ENCODE peak calls at places on chromosomes 7 and 10, in nine cellular contexts. One of them, this sample, is unnamed.

GRCh38 chr10:102814456-102814871 is 22.7 kb downstream of the CYP17A1 start:
- DNase-seq in spleen: no peak
- DNase-seq in transverse colon: no peak
- DNase-seq in stomach: peak
- DNase-seq in SK-N-SH: no peak
- DNase-seq in HCT116: no peak
- DNase-seq in SK-N-MC: no peak
- DNase-seq in breast epithelium: no peak
- DNase-seq in prostate gland: no peak
- DNase-seq in this sample: no peak

GRCh38 chr7:147245274-147245673 is 1128.7 kb downstream of the CNTNAP2 start:
- DNase-seq in spleen: no peak
- DNase-seq in SK-N-SH: peak
- DNase-seq in transverse colon: peak
- DNase-seq in SK-N-MC: no peak
- DNase-seq in prostate gland: peak
- DNase-seq in stomach: peak
- DNase-seq in breast epithelium: no peak
- DNase-seq in HCT116: no peak
- DNase-seq in this sample: no peak

GRCh38 chr10:31484407-31485135 is 165.6 kb downstream of the ZEB1 start:
- DNase-seq in transverse colon: no peak
- DNase-seq in breast epithelium: no peak
- DNase-seq in SK-N-SH: no peak
- DNase-seq in HCT116: no peak
- DNase-seq in prostate gland: no peak
- DNase-seq in stomach: no peak
- DNase-seq in SK-N-MC: no peak
- DNase-seq in spleen: no peak
- DNase-seq in this sample: no peak

GRCh38 chr7:3943779-3944520 is 642.9 kb downstream of the SDK1 start:
- DNase-seq in HCT116: no peak
- DNase-seq in breast epithelium: no peak
- DNase-seq in SK-N-MC: no peak
- DNase-seq in stomach: no peak
- DNase-seq in transverse colon: no peak
- DNase-seq in prostate gland: no peak
- DNase-seq in spleen: no peak
- DNase-seq in SK-N-SH: no peak
- DNase-seq in this sample: no peak

GRCh38 chr7:103106336-103107070 is 31.6 kb downstream of the ARMC10 start:
- DNase-seq in spleen: no peak
- DNase-seq in prostate gland: no peak
- DNase-seq in SK-N-SH: no peak
- DNase-seq in breast epithelium: no peak
- DNase-seq in HCT116: no peak
- DNase-seq in SK-N-MC: no peak
- DNase-seq in stomach: no peak
- DNase-seq in transverse colon: no peak
- DNase-seq in this sample: no peak

GRCh38 chr7:132298782-132299181 is 277.5 kb downstream of the PLXNA4 start:
- DNase-seq in SK-N-SH: no peak
- DNase-seq in spleen: no peak
- DNase-seq in transverse colon: no peak
- DNase-seq in HCT116: no peak
- DNase-seq in SK-N-MC: no peak
- DNase-seq in stomach: no peak
- DNase-seq in breast epithelium: no peak
- DNase-seq in prostate gland: no peak
- DNase-seq in this sample: no peak

GRCh38 chr10:122618461-122619165 is 58.1 kb downstream of the DMBT1 start:
- DNase-seq in spleen: peak
- DNase-seq in transverse colon: no peak
- DNase-seq in stomach: no peak
- DNase-seq in SK-N-MC: no peak
- DNase-seq in HCT116: no peak
- DNase-seq in prostate gland: no peak
- DNase-seq in breast epithelium: no peak
- DNase-seq in SK-N-SH: no peak
- DNase-seq in this sample: no peak

GRCh38 chr7:128665057-128665456 is 7.0 kb upstream of the GARIN1A start:
- DNase-seq in HCT116: no peak
- DNase-seq in SK-N-SH: no peak
- DNase-seq in SK-N-MC: no peak
- DNase-seq in stomach: no peak
- DNase-seq in spleen: no peak
- DNase-seq in prostate gland: no peak
- DNase-seq in breast epithelium: no peak
- DNase-seq in transverse colon: no peak
- DNase-seq in this sample: no peak

GRCh38 chr7:73829921-73830617 is 727 bp upstream of the CLDN4 start:
- DNase-seq in breast epithelium: no peak
- DNase-seq in SK-N-MC: no peak
- DNase-seq in HCT116: no peak
- DNase-seq in stomach: no peak
- DNase-seq in SK-N-SH: no peak
- DNase-seq in spleen: no peak
- DNase-seq in transverse colon: peak
- DNase-seq in prostate gland: peak
- DNase-seq in this sample: no peak

GRCh38 chr10:127309609-127310008 is 113.2 kb upstream of the INSYN2A start:
- DNase-seq in breast epithelium: no peak
- DNase-seq in HCT116: no peak
- DNase-seq in prostate gland: no peak
- DNase-seq in spleen: no peak
- DNase-seq in stomach: no peak
- DNase-seq in SK-N-MC: no peak
- DNase-seq in transverse colon: no peak
- DNase-seq in SK-N-SH: no peak
- DNase-seq in this sample: no peak

GRCh38 chr10:70930251-70931000 is 42.1 kb upstream of the PCBD1 start:
- DNase-seq in prostate gland: no peak
- DNase-seq in SK-N-MC: no peak
- DNase-seq in HCT116: no peak
- DNase-seq in SK-N-SH: no peak
- DNase-seq in stomach: no peak
- DNase-seq in transverse colon: no peak
- DNase-seq in breast epithelium: no peak
- DNase-seq in spleen: no peak
- DNase-seq in this sample: no peak

GRCh38 chr7:3397324-3397723 is 96.3 kb downstream of the SDK1 start:
- DNase-seq in HCT116: no peak
- DNase-seq in breast epithelium: no peak
- DNase-seq in prostate gland: no peak
- DNase-seq in SK-N-MC: no peak
- DNase-seq in stomach: no peak
- DNase-seq in transverse colon: no peak
- DNase-seq in spleen: no peak
- DNase-seq in SK-N-SH: no peak
- DNase-seq in this sample: no peak

GRCh38 chr10:30000802-30001571 is 58.4 kb downstream of the JCAD start:
- DNase-seq in HCT116: no peak
- DNase-seq in spleen: no peak
- DNase-seq in SK-N-MC: no peak
- DNase-seq in breast epithelium: no peak
- DNase-seq in transverse colon: peak
- DNase-seq in prostate gland: peak
- DNase-seq in SK-N-SH: no peak
- DNase-seq in stomach: no peak
- DNase-seq in this sample: no peak

GRCh38 chr10:97185326-97186058 is at the start of gene SLIT1:
- DNase-seq in SK-N-SH: peak
- DNase-seq in stomach: no peak
- DNase-seq in spleen: peak
- DNase-seq in HCT116: no peak
- DNase-seq in breast epithelium: no peak
- DNase-seq in prostate gland: no peak
- DNase-seq in transverse colon: no peak
- DNase-seq in SK-N-MC: no peak
- DNase-seq in this sample: no peak
- TF ChIP-seq POLR2AphosphoS5 in SK-N-SH: no peak
- TF ChIP-seq POLR2AphosphoS5 in stomach: no peak
- TF ChIP-seq POLR2AphosphoS5 in spleen: no peak
- TF ChIP-seq POLR2AphosphoS5 in HCT116: no peak
- TF ChIP-seq POLR2AphosphoS5 in breast epithelium: no peak
- TF ChIP-seq POLR2AphosphoS5 in prostate gland: no peak
- TF ChIP-seq POLR2AphosphoS5 in transverse colon: no peak
- TF ChIP-seq POLR2AphosphoS5 in SK-N-MC: no peak
- TF ChIP-seq POLR2AphosphoS5 in this sample: no peak

GRCh38 chr7:21947056-21947455 is 1.4 kb upstream of the CDCA7L start:
- DNase-seq in prostate gland: peak
- DNase-seq in breast epithelium: no peak
- DNase-seq in stomach: no peak
- DNase-seq in SK-N-MC: no peak
- DNase-seq in SK-N-SH: no peak
- DNase-seq in spleen: no peak
- DNase-seq in transverse colon: no peak
- DNase-seq in HCT116: no peak
- DNase-seq in this sample: no peak
- H3K27ac ChIP-seq in prostate gland: no peak
- H3K27ac ChIP-seq in breast epithelium: no peak
- H3K27ac ChIP-seq in stomach: peak
- H3K27ac ChIP-seq in SK-N-MC: no peak
- H3K27ac ChIP-seq in SK-N-SH: no peak
- H3K27ac ChIP-seq in spleen: no peak
- H3K27ac ChIP-seq in transverse colon: peak
- H3K27ac ChIP-seq in HCT116: no peak
- H3K27ac ChIP-seq in this sample: no peak

GRCh38 chr7:105738133-105738532 is 138.3 kb downstream of the ATXN7L1 start:
- DNase-seq in HCT116: no peak
- DNase-seq in stomach: no peak
- DNase-seq in transverse colon: no peak
- DNase-seq in SK-N-SH: no peak
- DNase-seq in breast epithelium: no peak
- DNase-seq in spleen: no peak
- DNase-seq in prostate gland: no peak
- DNase-seq in SK-N-MC: no peak
- DNase-seq in this sample: no peak

DNA sequence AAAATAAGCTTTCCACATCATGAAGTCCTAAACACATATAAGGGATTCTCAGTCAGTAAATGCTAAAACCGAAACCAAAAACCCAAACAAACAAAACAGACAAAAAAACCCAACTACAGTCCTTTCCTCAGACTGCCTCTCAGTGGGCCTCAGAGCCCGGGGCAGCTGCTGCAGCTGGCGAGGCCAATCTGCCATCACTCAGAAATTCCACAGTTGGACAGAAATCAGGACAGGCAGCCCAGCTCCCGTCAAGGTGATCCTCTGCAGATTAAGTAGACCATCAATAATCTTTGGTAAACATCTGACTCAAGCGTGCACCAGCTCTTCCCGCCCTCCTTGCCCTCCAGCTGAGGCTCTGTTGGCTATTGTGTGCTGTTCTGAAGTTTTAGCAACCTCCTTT is 142.2 kb downstream of the ATXN7L1 start:
- DNase-seq in HCT116: no peak
- DNase-seq in stomach: no peak
- DNase-seq in SK-N-SH: no peak
- DNase-seq in SK-N-MC: no peak
- DNase-seq in breast epithelium: no peak
- DNase-seq in prostate gland: no peak
- DNase-seq in transverse colon: no peak
- DNase-seq in spleen: no peak
- DNase-seq in this sample: no peak
- TF ChIP-seq POLR2AphosphoS5 in HCT116: no peak
- TF ChIP-seq POLR2AphosphoS5 in stomach: peak
- TF ChIP-seq POLR2AphosphoS5 in SK-N-SH: no peak
- TF ChIP-seq POLR2AphosphoS5 in SK-N-MC: no peak
- TF ChIP-seq POLR2AphosphoS5 in breast epithelium: no peak
- TF ChIP-seq POLR2AphosphoS5 in prostate gland: no peak
- TF ChIP-seq POLR2AphosphoS5 in transverse colon: no peak
- TF ChIP-seq POLR2AphosphoS5 in spleen: no peak
- TF ChIP-seq POLR2AphosphoS5 in this sample: no peak

GRCh38 chr10:3865565-3865964 is 80.6 kb upstream of the KLF6 start:
- DNase-seq in stomach: no peak
- DNase-seq in prostate gland: no peak
- DNase-seq in HCT116: no peak
- DNase-seq in SK-N-SH: no peak
- DNase-seq in transverse colon: no peak
- DNase-seq in breast epithelium: no peak
- DNase-seq in spleen: no peak
- DNase-seq in SK-N-MC: no peak
- DNase-seq in this sample: no peak

GRCh38 chr10:3868274-3868669 is 83.3 kb upstream of the KLF6 start:
- DNase-seq in HCT116: no peak
- DNase-seq in spleen: no peak
- DNase-seq in transverse colon: no peak
- DNase-seq in breast epithelium: no peak
- DNase-seq in SK-N-SH: no peak
- DNase-seq in SK-N-MC: no peak
- DNase-seq in stomach: no peak
- DNase-seq in prostate gland: no peak
- DNase-seq in this sample: no peak

GRCh38 chr10:3866347-3866746 is 81.3 kb upstream of the KLF6 start:
- DNase-seq in HCT116: no peak
- DNase-seq in transverse colon: no peak
- DNase-seq in breast epithelium: no peak
- DNase-seq in SK-N-SH: no peak
- DNase-seq in spleen: no peak
- DNase-seq in stomach: no peak
- DNase-seq in prostate gland: no peak
- DNase-seq in SK-N-MC: no peak
- DNase-seq in this sample: no peak

GRCh38 chr10:3869036-3869435 is 84.0 kb upstream of the KLF6 start:
- DNase-seq in SK-N-SH: no peak
- DNase-seq in transverse colon: peak
- DNase-seq in HCT116: no peak
- DNase-seq in stomach: no peak
- DNase-seq in spleen: no peak
- DNase-seq in prostate gland: no peak
- DNase-seq in breast epithelium: no peak
- DNase-seq in SK-N-MC: no peak
- DNase-seq in this sample: no peak

DNA sequence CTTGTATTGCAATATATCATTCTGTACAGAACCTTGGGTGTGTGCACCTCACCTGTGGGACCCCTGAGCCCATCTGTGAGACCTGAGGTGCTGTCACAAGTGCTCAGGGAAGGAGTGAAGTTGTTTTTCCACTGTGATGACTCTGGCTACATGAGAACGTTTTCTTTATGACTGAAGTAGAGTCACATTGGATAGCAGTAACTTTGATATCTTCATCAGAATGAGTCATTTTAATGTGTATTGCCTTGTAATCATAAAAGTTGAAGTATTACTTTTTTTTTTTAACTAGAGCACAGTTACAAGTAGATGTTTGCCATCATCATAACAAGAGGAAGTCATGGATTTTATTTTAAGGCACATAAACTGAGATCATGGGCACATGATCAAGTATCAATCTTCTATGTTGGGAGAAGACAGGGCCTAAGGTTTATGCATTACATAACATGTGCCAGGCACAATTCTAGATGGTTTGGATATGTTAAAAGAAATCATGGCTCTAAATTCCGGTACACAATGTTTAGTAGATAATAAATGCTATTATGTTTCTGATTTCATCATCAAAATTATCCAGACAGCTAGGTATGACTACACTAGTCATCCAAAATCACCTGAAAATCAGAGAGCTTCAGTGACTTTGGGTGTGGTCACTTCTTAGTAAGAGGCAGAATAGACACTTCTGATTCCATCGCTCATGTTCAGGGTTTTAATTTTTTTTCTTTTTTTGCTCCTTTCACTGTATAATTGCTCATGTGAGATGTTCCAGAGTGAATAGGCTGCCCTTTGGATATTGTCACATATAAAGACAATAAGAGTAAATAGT is 82.7 kb upstream of the KLF6 start:
- DNase-seq in SK-N-MC: no peak
- DNase-seq in spleen: no peak
- DNase-seq in HCT116: no peak
- DNase-seq in prostate gland: no peak
- DNase-seq in transverse colon: peak
- DNase-seq in breast epithelium: no peak
- DNase-seq in SK-N-SH: no peak
- DNase-seq in stomach: no peak
- DNase-seq in this sample: no peak
- H3K27ac ChIP-seq in SK-N-MC: no peak
- H3K27ac ChIP-seq in spleen: no peak
- H3K27ac ChIP-seq in HCT116: no peak
- H3K27ac ChIP-seq in prostate gland: no peak
- H3K27ac ChIP-seq in transverse colon: peak
- H3K27ac ChIP-seq in breast epithelium: no peak
- H3K27ac ChIP-seq in SK-N-SH: no peak
- H3K27ac ChIP-seq in stomach: no peak
- H3K27ac ChIP-seq in this sample: no peak